ENCODE peak calls at places on chromosomes 3 and 15, in seven cellular contexts. Y, B, Q, A, K, N and F are unnamed samples.

GRCh38 chr3:138375446-138375845 is 27.1 kb downstream of the MRAS start:
- DNase-seq in N (no peak), K (no peak), Q (no peak), A (no peak), B (no peak), Y (no peak), F (no peak)

GRCh38 chr3:136093771-136094170 is 102.4 kb downstream of the MSL2 start:
- DNase-seq in Y (no peak), N (no peak), Q (no peak), B (no peak), A (no peak), K (no peak), F (no peak)

GRCh38 chr3:175662815-175663214 is 803.7 kb downstream of the NAALADL2 start:
- DNase-seq in A (no peak), N (no peak), B (no peak), K (no peak), Q (no peak), Y (no peak), F (no peak)

GRCh38 chr3:72154391-72155300 is 369.7 kb upstream of the PROK2 start:
- DNase-seq in Q (peak; percentile 60), B (no peak), Y (no peak), K (peak; percentile 22), N (no peak), A (no peak), F (no peak)

GRCh38 chr3:58066842-58067241 is 58.6 kb downstream of the FLNB start:
- DNase-seq in A (no peak), K (peak; percentile 42), N (no peak), Q (no peak), B (no peak), Y (peak; percentile 57), F (no peak)

GRCh38 chr3:40307176-40307575 is 2.3 kb upstream of the EIF1B start:
- DNase-seq in B (no peak), Y (no peak), A (no peak), K (peak; percentile 41), N (no peak), Q (no peak), F (no peak)

GRCh38 chr3:12392101-12392878 is 92.0 kb upstream of the TSEN2 start:
- DNase-seq in N (no peak), Y (no peak), K (peak; percentile 40), A (no peak), B (peak; percentile 54), Q (no peak), F (no peak)

GRCh38 chr15:36903195-36903594 is 197.2 kb downstream of the MEIS2 start:
- DNase-seq in Y (no peak), N (no peak), B (no peak), K (no peak), A (no peak), Q (no peak), F (no peak)

GRCh38 chr3:184737641-184738518 is 26.0 kb upstream of the MAGEF1 start:
- DNase-seq in A (no peak), K (peak; percentile 20), Y (peak; percentile 94), N (peak; percentile 61), Q (peak; percentile 55), B (peak; percentile 44), F (no peak)

GRCh38 chr3:112604536-112604935 is 36.4 kb downstream of the CCDC80 start:
- DNase-seq in K (peak; percentile 97), Y (peak; percentile 73), N (no peak), B (no peak), Q (no peak), A (no peak), F (no peak)

GRCh38 chr3:9715764-9716437 is 12.3 kb downstream of the CPNE9 start:
- DNase-seq in Y (peak; percentile 96), A (no peak), B (peak; percentile 58), N (peak; percentile 89), K (peak; percentile 88), Q (peak; percentile 90), F (no peak)

GRCh38 chr15:86834115-86834863 is 754.6 kb downstream of the AGBL1 start:
- DNase-seq in A (no peak), B (no peak), Q (no peak), Y (no peak), K (no peak), N (no peak), F (no peak)

GRCh38 chr15:68191555-68191954 is 13.6 kb downstream of the CALML4 start:
- DNase-seq in N (no peak), Q (no peak), K (no peak), B (no peak), Y (no peak), A (no peak), F (no peak)

GRCh38 chr3:115864912-115865311 is 241.6 kb downstream of the GAP43 start:
- DNase-seq in Y (no peak), K (no peak), A (no peak), Q (no peak), B (no peak), N (no peak), F (no peak)

GRCh38 chr15:77454265-77454664 is 33.6 kb downstream of the HMG20A start:
- DNase-seq in A (no peak), N (no peak), K (no peak), Q (no peak), Y (no peak), B (no peak), F (no peak)

GRCh38 chr3:186598108-186598784 is 14.6 kb upstream of the AHSG start:
- DNase-seq in K (peak; percentile 22), A (no peak), B (no peak), N (no peak), Y (peak; percentile 37), Q (peak; percentile 49), F (no peak)

GRCh38 chr15:70835415-70835814 is 18.5 kb downstream of the LARP6 start:
- DNase-seq in A (no peak), Q (no peak), Y (no peak), K (no peak), N (peak; percentile 93), B (no peak), F (no peak)

GRCh38 chr3:97291901-97292300 is 472.7 kb upstream of the ARL6 start:
- DNase-seq in A (no peak), K (no peak), B (no peak), Y (no peak), N (no peak), Q (no peak), F (no peak)

GRCh38 chr3:35664460-35664919 is 25.2 kb downstream of the ARPP21 start:
- DNase-seq in N (peak; percentile 61), Q (peak; percentile 30), A (peak; percentile 32), Y (no peak), B (peak; percentile 86), K (peak; percentile 90), F (no peak)

GRCh38 chr3:126034481-126035361 is 49.2 kb downstream of the SLC41A3 start:
- DNase-seq in A (no peak), Y (peak; percentile 2), K (no peak), Q (no peak), N (peak; percentile 42), B (no peak), F (no peak)

GRCh38 chr3:52769786-52770445 is 824 bp downstream of the NEK4 start:
- DNase-seq in Q (no peak), Y (no peak), N (no peak), B (peak; percentile 1), K (peak; percentile 7), A (no peak), F (no peak)

GRCh38 chr15:95799286-95800187 is 531.0 kb upstream of the NR2F2 start:
- DNase-seq in A (no peak), Q (peak; percentile 24), K (peak; percentile 87), N (no peak), Y (peak; percentile 89), B (peak; percentile 88), F (no peak)

GRCh38 chr3:117903226-117903625 is 1131.4 kb downstream of the IGSF11 start:
- DNase-seq in N (no peak), Q (no peak), K (peak; percentile 74), Y (no peak), A (no peak), B (no peak), F (no peak)

GRCh38 chr15:67106764-67107013 is 41.3 kb downstream of the SMAD3 start:
- DNase-seq in A (no peak), Y (no peak), N (no peak), K (no peak), B (no peak), Q (no peak), F (no peak)

GRCh38 chr15:41513282-41514227 is at the start of gene LTK:
- DNase-seq in N (no peak), B (peak; percentile 90), Y (no peak), Q (peak; percentile 69), A (peak; percentile 62), K (no peak), F (no peak)
- H3K4me3 ChIP-seq in N (peak within 1 kb of the TSS; percentile 44), B (peak within 1 kb of the TSS; percentile 59), Y (no peak within 1 kb of the TSS), Q (no peak within 1 kb of the TSS), A (no peak within 1 kb of the TSS), K (peak within 1 kb of the TSS; percentile 30), F (peak within 1 kb of the TSS; percentile 31)

GRCh38 chr15:58957101-58957973 is 23.9 kb upstream of the SLTM start:
- DNase-seq in Q (peak; percentile 68), A (peak; percentile 89), B (peak; percentile 90), Y (peak; percentile 90), N (no peak), K (peak; percentile 52), F (peak; percentile 69)
- TF ChIP-seq CTCF in Q (peak; percentile 67), A (peak; percentile 82), B (peak; percentile 80), Y (peak; percentile 89), N (peak; percentile 59), K (peak; percentile 90), F (peak; percentile 78)

DNA sequence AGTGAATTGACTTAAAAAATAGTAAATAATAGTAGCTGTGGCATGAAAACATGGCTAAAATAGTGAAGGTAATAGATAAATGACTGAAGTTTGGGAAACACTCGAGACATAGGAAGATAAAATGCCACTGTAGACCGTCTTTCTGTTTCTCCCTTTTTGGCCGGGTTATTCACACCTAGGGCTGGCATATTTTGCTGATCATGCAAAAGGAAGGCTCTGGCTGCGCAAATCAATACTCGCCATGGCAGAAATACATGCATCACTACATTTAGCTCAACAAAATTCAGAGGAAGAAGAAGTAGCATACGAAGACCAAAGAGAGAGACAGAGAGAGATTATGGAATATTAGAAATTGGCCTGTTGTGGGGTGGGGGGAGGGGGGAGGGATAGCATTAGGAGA is 242.2 kb upstream of the KBTBD8 start:
- DNase-seq in Q (no peak), N (no peak), Y (no peak), B (no peak), A (no peak), K (no peak), F (no peak)
- H3K4me3 ChIP-seq in Q (no peak overlapping the region), N (no peak overlapping the region), Y (no peak overlapping the region), B (no peak overlapping the region), A (no peak overlapping the region), K (no peak overlapping the region), F (no peak overlapping the region)

GRCh38 chr3:70111381-70111780 is 111.8 kb downstream of the SAMMSON start:
- DNase-seq in Q (no peak), B (no peak), N (no peak), A (no peak), Y (no peak), K (no peak), F (no peak)

GRCh38 chr3:70108546-70108945 is 109.0 kb downstream of the SAMMSON start:
- DNase-seq in Y (no peak), Q (no peak), A (no peak), B (no peak), K (no peak), N (no peak), F (no peak)

GRCh38 chr3:70110066-70110465 is 110.5 kb downstream of the SAMMSON start:
- DNase-seq in A (no peak), Q (no peak), Y (no peak), B (no peak), N (no peak), K (no peak), F (no peak)

DNA sequence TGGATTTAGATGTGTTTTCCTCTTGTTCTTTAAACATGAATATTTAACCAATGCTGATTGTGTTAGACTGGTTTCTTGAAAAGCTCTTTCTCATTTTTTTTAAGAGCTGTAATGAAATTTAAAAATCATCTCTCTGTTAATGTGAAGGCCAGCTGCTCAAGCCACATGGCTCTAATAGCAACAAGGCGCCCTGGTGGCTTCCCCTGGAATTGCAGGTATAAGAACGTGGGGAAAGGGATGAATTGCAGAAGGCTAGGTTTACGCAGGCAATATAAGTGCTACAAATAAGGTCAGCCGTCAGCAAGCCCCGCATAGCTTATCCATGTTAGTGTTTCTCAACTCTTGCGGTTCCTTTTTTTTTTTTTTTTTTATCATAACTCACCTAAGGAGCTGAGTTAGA is 108.5 kb downstream of the SAMMSON start:
- DNase-seq in K (no peak), A (peak; percentile 52), B (peak; percentile 10), N (no peak), Y (peak; percentile 27), Q (peak; percentile 42), F (no peak)
- TF ChIP-seq CTCF in K (peak; percentile 65), A (peak; percentile 66), B (peak; percentile 50), N (no peak), Y (peak; percentile 48), Q (peak; percentile 39), F (peak; percentile 79)